ENCODE peak calls at places on chromosome 5, in eight cellular contexts. L is testis; U is stimulated activated CD4-positive, alpha-beta T cell treated with anti-CD3 and anti-CD28 coated beads, Interleukin-1b, Interleukin-23, amount 100 ng/mL, for 24 hours; I is NCI-H2081; M is myocyte; H is MM.1S; V is H9; N is stimulated activated CD8-positive, alpha-beta memory T cell treated with anti-CD3 and anti-CD28 coated beads, Interleukin-2, amount 100 ng/mL, for 1 hour. X is an unnamed sample.

GRCh38 chr5:163505049-163505474 is 357 bp upstream of the MAT2B start:
- DNase-seq in N (no peak), U (no peak), V (no peak), H (no peak), L (no peak), I (no peak), M (no peak), X (no peak)

GRCh38 chr5:134821841-134822240 is 23.9 kb upstream of the C5orf24 start:
- DNase-seq in L (no peak), M (no peak), V (no peak), I (no peak), N (no peak), U (no peak), H (no peak), X (no peak)

GRCh38 chr5:173108914-173109313 is 35.4 kb upstream of the BNIP1 start:
- DNase-seq in L (no peak), V (no peak), U (no peak), M (no peak), H (no peak), I (no peak), N (no peak), X (no peak)

GRCh38 chr5:97101189-97101910 is 41.1 kb downstream of the LIX1 start:
- DNase-seq in N (no peak), U (no peak), L (no peak), M (no peak), I (no peak), H (no peak), V (no peak), X (no peak)

GRCh38 chr5:180668835-180669596 is 19.6 kb upstream of the FLT4 start:
- DNase-seq in L (no peak), M (peak), U (no peak), H (no peak), N (no peak), V (no peak), I (no peak), X (no peak)

GRCh38 chr5:122089614-122090013 is 11.6 kb upstream of the LOX start:
- DNase-seq in U (no peak), I (no peak), V (no peak), L (no peak), H (peak), N (no peak), M (no peak), X (no peak)

GRCh38 chr5:173840111-173840983 is 47.8 kb upstream of the CPEB4 start:
- DNase-seq in U (no peak), H (peak), V (no peak), L (no peak), I (no peak), N (no peak), M (no peak), X (no peak)

GRCh38 chr5:4647056-4647455 is 493.1 kb upstream of the ADAMTS16 start:
- DNase-seq in N (no peak), M (no peak), H (no peak), I (no peak), L (no peak), V (no peak), U (no peak), X (no peak)